ENCODE peak calls at places on chromosomes 5 and 9, in five cellular contexts. N is activated B cell treated with CpG ODN at 0.5 μM for 24 hours, V is NCI-H2171 treated with DMSO at 0.1 percent for 48 hours, C is NCI-H510A treated with DMSO at 0.1 percent for 48 hours, H is NCI-H1105. A is an unnamed sample.

GRCh38 chr9:74577956-74578355 is 80.8 kb downstream of the RORB start:
- DNase-seq in H (no peak), N (no peak), V (no peak), C (peak; percentile 12), A (no peak)

GRCh38 chr5:87997662-87998061 is 271.0 kb downstream of the TMEM161B start:
- DNase-seq in H (no peak), V (no peak), N (no peak), C (peak; percentile 1), A (no peak)

GRCh38 chr5:73445708-73446630 is 2.6 kb downstream of the FOXD1 start:
- DNase-seq in H (no peak), C (no peak), N (no peak), V (no peak), A (no peak)

GRCh38 chr5:61637566-61637965 is 305.5 kb downstream of the ZSWIM6 start:
- DNase-seq in V (no peak), H (no peak), N (no peak), C (no peak), A (no peak)

GRCh38 chr9:109401169-109401989 is 80.5 kb upstream of the EPB41L4B start:
- DNase-seq in C (peak; percentile 40), N (no peak), V (no peak), H (peak; percentile 56), A (no peak)

GRCh38 chr5:134523543-134524136 is 1.8 kb upstream of the JADE2 start:
- DNase-seq in C (no peak), N (no peak), V (no peak), H (no peak), A (no peak)

GRCh38 chr5:94903719-94904118 is 285.2 kb downstream of the SLF1 start:
- DNase-seq in N (no peak), H (no peak), C (no peak), V (no peak), A (no peak)

GRCh38 chr5:34523382-34523716 is 132.8 kb upstream of the RAI14 start:
- DNase-seq in H (no peak), V (no peak), N (no peak), C (no peak), A (no peak)

GRCh38 chr5:95439801-95440493 is 48.8 kb downstream of the FAM81B start:
- DNase-seq in H (no peak), N (no peak), C (no peak), V (no peak), A (no peak)

GRCh38 chr5:82674718-82675117 is 396.6 kb upstream of the RPS23 start:
- DNase-seq in H (no peak), N (no peak), C (no peak), V (no peak), A (no peak)

GRCh38 chr5:66851306-66851705 is 255.1 kb downstream of the MAST4 start:
- DNase-seq in N (no peak), H (no peak), V (no peak), C (no peak), A (no peak)

GRCh38 chr5:158140120-158140778 is 281.3 kb upstream of the CLINT1 start:
- DNase-seq in N (no peak), H (no peak), C (no peak), V (no peak), A (no peak)

GRCh38 chr9:116493183-116493582 is 193.9 kb upstream of the TRIM32 start:
- DNase-seq in N (no peak), C (no peak), H (no peak), V (no peak), A (no peak)

GRCh38 chr5:60633336-60633735 is 66.6 kb downstream of the DEPDC1B start:
- DNase-seq in H (no peak), V (no peak), C (no peak), N (no peak), A (no peak)

GRCh38 chr9:126752376-126752775 is 52.5 kb upstream of the ZBTB43 start:
- DNase-seq in H (no peak), C (no peak), V (no peak), N (no peak), A (no peak)

GRCh38 chr5:147349241-147349640 is 114.4 kb downstream of the STK32A start:
- DNase-seq in N (no peak), V (no peak), C (no peak), H (no peak), A (no peak)

GRCh38 chr5:16884595-16884994 is 51.5 kb downstream of the MYO10 start:
- DNase-seq in C (peak; percentile 68), N (no peak), V (no peak), H (no peak), A (no peak)

GRCh38 chr5:141787376-141787775 is 90.8 kb downstream of the PCDH1 start:
- DNase-seq in N (no peak), H (no peak), C (no peak), V (no peak), A (no peak)

GRCh38 chr5:66661149-66661548 is 65.0 kb downstream of the MAST4 start:
- DNase-seq in N (no peak), H (no peak), V (peak; percentile 59), C (no peak), A (no peak)

GRCh38 chr5:135446615-135447014 is 533 bp downstream of the DCANP1 start:
- DNase-seq in V (no peak), C (no peak), H (no peak), N (no peak), A (no peak)

GRCh38 chr5:147822686-147823491 is 8.6 kb downstream of the SPINK1 start:
- DNase-seq in H (peak; percentile 40), V (peak; percentile 69), N (no peak), C (peak; percentile 77), A (peak; percentile 12)

GRCh38 chr9:93302586-93303257 is 118.8 kb downstream of the WNK2 start:
- DNase-seq in C (peak; percentile 42), N (peak; percentile 44), H (no peak), V (peak; percentile 66), A (peak; percentile 57)

GRCh38 chr5:136004436-136004835 is 24.4 kb upstream of the TGFBI start:
- DNase-seq in H (no peak), V (no peak), N (no peak), C (no peak), A (no peak)

GRCh38 chr5:58455495-58455894 is 4.4 kb downstream of the PLK2 start:
- DNase-seq in C (no peak), N (no peak), V (no peak), H (no peak), A (no peak)

GRCh38 chr5:154802050-154802449 is 46.9 kb downstream of the LARP1 start:
- DNase-seq in H (no peak), C (no peak), V (no peak), N (no peak), A (no peak)

GRCh38 chr5:59786271-59786805 is 107.2 kb downstream of the PDE4D start:
- DNase-seq in C (no peak), H (no peak), V (no peak), N (no peak), A (no peak)

GRCh38 chr5:74201334-74202081 is 439.0 kb downstream of the ENC1 start:
- DNase-seq in V (peak; percentile 20), H (no peak), N (no peak), C (peak; percentile 9), A (no peak)

GRCh38 chr5:113246371-113246870 is 188.4 kb downstream of the TSSK1B start:
- DNase-seq in C (no peak), H (no peak), N (no peak), V (no peak), A (no peak)

GRCh38 chr9:93582115-93582514 is 5.7 kb downstream of the PHF2 start:
- DNase-seq in C (peak; percentile 96), V (no peak), N (no peak), H (peak; percentile 70), A (no peak)

GRCh38 chr9:9924369-9924768 is 688.4 kb downstream of the PTPRD start:
- DNase-seq in C (no peak), V (no peak), N (no peak), H (no peak), A (no peak)

GRCh38 chr5:173542964-173543363 is 73.5 kb downstream of the BOD1 start:
- DNase-seq in N (no peak), C (no peak), V (no peak), H (no peak), A (no peak)

GRCh38 chr9:86829496-86830046 is 117.7 kb downstream of the GAS1 start:
- DNase-seq in V (no peak), N (no peak), C (no peak), H (no peak), A (no peak)

GRCh38 chr9:72422214-72422613 is 57.2 kb upstream of the ZFAND5 start:
- DNase-seq in N (no peak), H (no peak), V (no peak), C (no peak), A (no peak)

GRCh38 chr9:28329323-28329722 is 756.0 kb upstream of the C9orf72 start:
- DNase-seq in N (no peak), C (no peak), H (peak; percentile 82), V (peak; percentile 51), A (no peak)